ENCODE peak calls at places on chromosomes 4 and X, in six cellular contexts. P is mucosa of descending colon, X is dorsolateral prefrontal cortex, H is fibroblast of pulmonary artery, E is GM06990, F is PC-9. M is an unnamed sample.

GRCh38 chr4:168608771-168609170 is 111.9 kb downstream of the PALLD start:
- DNase-seq in P (no peak), X (no peak), H (no peak), E (no peak), F (no peak), M (no peak)

GRCh38 chr4:26819026-26819425 is 41.6 kb upstream of the STIM2 start:
- DNase-seq in P (no peak), X (no peak), H (no peak), E (no peak), F (no peak), M (no peak)

GRCh38 chr4:3756343-3757059 is 9.7 kb upstream of the ADRA2C start:
- DNase-seq in P (no peak), X (no peak), H (no peak), E (no peak), F (no peak), M (no peak)

GRCh38 chr4:76639292-76639691 is 204.3 kb downstream of the SHROOM3 start:
- DNase-seq in P (no peak), X (no peak), H (no peak), E (no peak), F (peak), M (no peak)

GRCh38 chr4:179465131-179465797 is 2023.0 kb upstream of the AGA start:
- DNase-seq in P (no peak), X (no peak), H (peak), E (no peak), F (peak), M (no peak)

GRCh38 chrX:9885150-9885549 is 82.0 kb upstream of the CLDN34 start:
- DNase-seq in P (no peak), X (peak), H (peak), E (peak), F (peak), M (peak)

GRCh38 chr4:153651041-153651960 is 32.8 kb upstream of the TLR2 start:
- DNase-seq in P (peak), X (peak), H (no peak), E (no peak), F (no peak), M (no peak)

GRCh38 chrX:4182010-4182806 is 468.8 kb upstream of the PRKX start:
- DNase-seq in P (no peak), X (no peak), H (no peak), E (no peak), F (peak), M (no peak)

GRCh38 chr4:56260320-56260719 is 127.0 kb downstream of the AASDH start:
- DNase-seq in P (no peak), X (no peak), H (no peak), E (no peak), F (no peak), M (no peak)

DNA sequence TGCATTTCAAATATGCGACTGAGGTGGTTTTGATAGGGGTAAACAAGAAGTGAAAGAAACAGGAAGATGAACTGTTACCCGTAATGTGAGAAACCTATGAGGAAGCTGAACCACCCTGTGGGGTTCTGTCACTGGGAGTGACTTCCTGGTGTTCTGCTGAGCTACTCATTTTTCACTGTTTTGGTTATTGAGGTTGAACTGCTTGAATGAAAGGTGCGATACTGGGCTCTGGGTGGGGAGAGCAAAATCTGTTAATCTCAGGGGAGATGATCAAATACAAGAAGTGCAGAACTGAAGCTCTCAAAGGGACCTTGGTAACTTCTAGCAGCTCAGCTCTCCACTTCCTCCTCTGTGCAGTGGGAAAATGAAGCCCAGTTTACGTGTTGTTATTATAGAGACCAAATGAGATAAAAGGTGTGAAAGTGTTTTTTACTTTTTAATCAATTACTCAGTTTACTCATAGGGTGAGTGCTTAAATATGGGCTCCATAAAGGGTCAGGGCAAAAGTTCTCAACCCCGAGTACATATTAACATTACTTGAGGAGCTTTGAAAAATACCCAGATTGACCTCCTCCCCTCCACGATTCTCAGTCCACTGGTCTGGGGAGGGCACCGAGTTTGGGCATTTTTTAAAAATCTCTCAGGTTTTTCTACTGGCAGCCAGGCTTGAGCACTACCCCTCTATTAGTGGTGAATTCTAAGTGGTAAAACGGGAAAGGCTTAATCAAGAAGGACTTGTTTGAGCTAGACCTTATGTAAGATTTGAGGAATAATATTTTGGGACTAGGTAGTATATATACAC is 66.7 kb downstream of the COQ2 start:
- DNase-seq in P (no peak), X (no peak), H (no peak), E (peak), F (no peak), M (no peak)
- H3K4me3 ChIP-seq in P (no peak), X (no peak), H (no peak), E (no peak), F (no peak), M (no peak)

DNA sequence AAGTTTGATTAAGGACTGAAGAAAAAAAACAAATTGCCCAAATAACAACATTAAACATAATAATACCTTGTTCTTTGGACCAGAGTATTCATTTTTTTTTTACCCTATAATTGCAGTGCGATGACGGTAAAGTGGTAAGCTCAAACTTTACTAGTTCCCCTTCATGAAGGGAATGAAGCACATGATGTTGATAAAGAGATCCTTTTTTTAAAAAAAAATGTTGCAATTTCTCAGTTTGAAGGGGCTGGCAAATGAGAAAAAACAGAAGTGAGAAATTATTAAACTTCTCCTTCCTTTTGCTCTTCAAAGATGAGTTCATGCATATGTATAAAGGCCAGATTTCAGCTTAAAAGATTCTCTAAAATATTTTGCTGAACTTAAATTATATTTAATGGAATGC is 231.7 kb downstream of the C4orf33 start:
- DNase-seq in P (no peak), X (no peak), H (no peak), E (no peak), F (no peak), M (no peak)
- TF ChIP-seq CTCF in P (no peak), X (no peak), H (no peak), E (no peak), F (no peak), M (no peak)

GRCh38 chrX:149628280-149628679 is 3.3 kb downstream of the TMEM185A start:
- DNase-seq in P (no peak), X (no peak), H (no peak), E (no peak), F (no peak), M (no peak)
- H3K4me3 ChIP-seq in P (no peak), X (no peak), H (no peak), E (no peak), F (no peak), M (no peak)

GRCh38 chr4:41200486-41201017 is 13.8 kb downstream of the APBB2 start:
- DNase-seq in P (no peak), X (no peak), H (no peak), E (no peak), F (no peak), M (no peak)
- TF ChIP-seq CTCF in P (no peak), X (peak), H (no peak), E (no peak), F (no peak), M (no peak)

M was measured in AG10803.